ENCODE peak calls at places on chromosomes 2 and 18, in four cellular contexts. I is tibial artery, B is nephron progenitor cell, F is fibroblast of mammary gland. O is an unnamed sample.

GRCh38 chr2:27807476-27807875 is 36.0 kb downstream of the MRPL33 start:
- DNase-seq in I (no peak), B (peak), F (peak), O (no peak)

GRCh38 chr2:240431663-240432424 is 3.6 kb upstream of the GPC1 start:
- DNase-seq in F (no peak), I (no peak), B (peak), O (peak)

GRCh38 chr2:227473019-227473461 is 1.1 kb downstream of the AGFG1 start:
- DNase-seq in B (no peak), I (no peak), F (peak), O (no peak)

GRCh38 chr2:170161516-170162260 is 16.3 kb upstream of the MYO3B start:
- DNase-seq in I (no peak), B (no peak), F (peak), O (no peak)

GRCh38 chr18:9401166-9401565 is 66.6 kb downstream of the TWSG1 start:
- DNase-seq in B (no peak), F (no peak), I (no peak), O (no peak)

GRCh38 chr2:38635139-38635538 is 30.8 kb upstream of the GALM start:
- DNase-seq in I (no peak), B (no peak), F (no peak), O (no peak)

GRCh38 chr2:202965810-202966454 is 48.7 kb upstream of the NBEAL1 start:
- DNase-seq in F (peak), I (no peak), B (no peak), O (no peak)

GRCh38 chr2:217890445-217890844 is 112.3 kb downstream of the TNS1 start:
- DNase-seq in B (peak), F (peak), I (peak), O (no peak)

GRCh38 chr2:189412330-189412953 is 28.8 kb upstream of the WDR75 start:
- DNase-seq in I (no peak), B (peak), F (peak), O (no peak)

GRCh38 chr2:224263571-224264043 is 138.3 kb downstream of the FAM124B start:
- DNase-seq in I (no peak), B (no peak), F (peak), O (no peak)

GRCh38 chr2:84970266-84970955 is 550 bp upstream of the KCMF1 start:
- DNase-seq in I (peak), F (no peak), B (peak), O (peak)
- TF ChIP-seq CTCF in I (no peak), F (no peak), B (no peak), O (no peak)

DNA sequence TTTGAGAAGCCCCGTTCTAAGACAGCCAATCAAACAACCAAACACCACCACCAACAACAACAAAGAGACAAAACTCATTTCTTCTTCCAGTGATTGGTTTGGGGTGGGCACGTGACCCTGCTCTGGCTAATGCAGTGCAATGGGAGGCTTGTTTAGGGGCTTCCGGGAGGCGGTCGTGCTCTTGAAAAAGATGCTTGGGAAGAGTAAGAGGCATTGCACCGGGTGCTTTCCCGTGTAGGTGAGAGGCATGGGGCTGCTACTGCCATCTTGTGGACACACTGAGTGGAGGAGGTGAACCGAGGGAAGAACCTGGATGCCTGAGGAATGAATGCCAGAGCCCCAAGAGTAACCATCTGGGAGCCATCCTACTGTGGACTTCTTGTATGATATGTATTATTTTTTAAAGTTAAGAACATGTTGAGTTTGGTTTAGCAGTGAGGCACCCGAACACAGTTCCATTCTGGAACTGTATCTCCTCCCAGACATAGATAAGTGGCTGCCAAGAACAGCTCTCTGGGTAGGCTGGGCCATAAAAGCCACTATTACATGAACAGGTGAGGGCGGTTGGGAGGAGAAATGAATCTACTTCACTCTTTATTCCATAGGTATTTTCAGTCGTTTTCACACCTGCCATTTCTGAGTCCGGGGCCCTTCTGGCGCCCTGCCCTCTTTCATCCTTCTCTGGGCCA is 19.1 kb upstream of the ARHGAP25 start:
- DNase-seq in I (peak), B (peak), F (peak), O (no peak)
- TF ChIP-seq CTCF in I (peak), B (peak), F (peak), O (peak)

GRCh38 chr2:197324801-197325200 is 14.2 kb upstream of the ANKRD44 start:
- DNase-seq in I (no peak), B (no peak), F (no peak), O (no peak)

GRCh38 chr2:197322729-197323720 is 12.4 kb upstream of the ANKRD44 start:
- DNase-seq in B (no peak), I (no peak), F (no peak), O (no peak)

GRCh38 chr2:197327073-197327775 is 16.6 kb upstream of the ANKRD44 start:
- DNase-seq in B (no peak), F (no peak), I (no peak), O (no peak)

GRCh38 chr2:197327776-197328169 is 17.2 kb upstream of the ANKRD44 start:
- DNase-seq in B (no peak), I (no peak), F (no peak), O (no peak)

DNA sequence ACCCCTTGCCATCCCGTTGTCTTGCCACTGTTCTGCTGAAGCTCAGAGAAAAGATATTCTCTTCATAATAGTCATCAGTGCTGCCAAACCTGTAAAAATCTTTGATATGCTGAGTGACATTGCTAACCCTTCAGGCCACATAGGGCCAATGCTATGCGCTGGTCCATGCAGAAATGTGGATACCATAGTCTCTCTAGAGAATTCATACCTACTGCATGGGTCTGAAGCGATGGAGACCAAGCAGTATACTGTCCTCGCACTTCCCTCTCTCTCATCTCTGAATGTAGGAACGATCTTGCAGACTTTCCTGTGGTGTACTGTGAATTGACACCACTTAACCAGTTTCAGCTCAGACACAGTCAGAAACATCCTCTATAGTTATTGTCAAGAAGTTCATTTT is 17.9 kb upstream of the ANKRD44 start:
- DNase-seq in F (no peak), B (no peak), I (no peak), O (no peak)
- TF ChIP-seq CTCF in F (no peak), B (no peak), I (no peak), O (no peak)

DNA sequence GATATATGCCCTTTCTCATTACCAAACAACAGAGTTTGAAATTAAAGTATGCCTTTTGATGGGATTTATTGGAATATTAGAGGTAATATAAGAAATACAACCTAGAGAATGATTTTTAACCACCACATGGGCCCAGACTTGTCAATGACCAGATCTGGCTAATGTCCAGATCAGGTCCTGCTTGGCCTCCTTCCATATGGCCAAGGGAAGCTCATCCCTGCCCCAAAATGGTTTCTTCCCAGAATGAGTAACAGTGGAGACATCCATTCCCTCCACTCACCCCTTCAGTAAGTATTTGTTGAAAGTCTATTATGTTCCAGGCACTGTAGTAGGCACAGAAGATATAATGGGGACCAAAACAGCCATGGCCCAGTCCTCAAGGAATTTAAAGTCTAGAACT is 54.9 kb downstream of the ANTXR1 start:
- DNase-seq in I (no peak), B (no peak), F (no peak), O (no peak)
- TF ChIP-seq CTCF in I (no peak), B (no peak), F (no peak), O (no peak)

GRCh38 chr2:85826990-85827878 is 61.6 kb downstream of the ST3GAL5 start:
- DNase-seq in B (peak), I (peak), F (peak), O (peak)
- TF ChIP-seq CTCF in B (peak), I (peak), F (peak), O (peak)

DNA sequence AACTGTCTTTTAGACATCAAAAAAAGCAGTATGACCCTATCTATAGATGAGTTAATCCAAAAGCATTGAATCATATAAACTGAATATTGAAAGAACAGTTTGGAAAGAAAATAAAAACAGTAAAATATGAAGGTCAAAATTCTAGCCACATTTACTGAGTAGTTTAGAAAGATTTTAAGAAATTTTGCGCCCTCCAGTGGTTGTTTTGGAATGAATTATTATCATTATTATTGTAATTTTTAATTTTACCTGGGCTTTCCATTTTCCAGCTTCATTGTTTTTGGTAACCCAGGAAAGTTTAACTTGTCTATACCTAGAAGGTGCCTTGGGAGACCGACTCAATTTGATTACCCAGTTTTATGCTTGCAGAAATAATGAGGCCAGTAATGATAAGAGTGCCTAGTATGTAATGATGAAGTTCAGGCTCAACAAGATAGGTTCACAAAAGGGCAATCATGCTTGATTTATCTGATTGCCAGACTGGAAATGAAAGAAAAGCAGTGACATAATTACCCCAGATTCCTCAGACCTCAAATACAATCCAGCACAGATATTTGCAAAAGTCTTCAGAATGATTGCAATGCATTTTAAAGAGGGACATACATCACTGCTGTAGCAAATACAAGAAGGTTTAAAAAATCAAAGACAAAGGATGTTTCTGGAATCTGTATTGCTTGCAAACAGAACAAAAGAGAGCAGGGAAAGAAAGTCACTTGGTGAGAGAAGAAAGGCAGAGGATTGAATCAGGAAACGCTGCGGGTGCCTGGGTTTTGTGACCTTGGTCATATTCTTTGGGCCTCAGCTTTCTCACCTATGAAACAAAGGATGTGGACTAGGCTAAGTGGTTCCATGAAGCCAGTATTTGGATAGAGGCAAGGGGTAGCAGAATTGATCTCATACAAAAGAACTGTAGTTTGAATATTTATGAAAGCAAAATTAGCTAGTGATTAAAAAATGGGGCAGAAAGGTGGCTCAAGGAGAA is 153.8 kb downstream of the MAP2 start:
- DNase-seq in F (peak), B (no peak), I (no peak), O (no peak)
- TF ChIP-seq CTCF in F (peak), B (peak), I (peak), O (peak)

GRCh38 chr2:135799738-135800137 is 37.2 kb downstream of the LCT start:
- DNase-seq in I (no peak), B (no peak), F (no peak), O (no peak)

GRCh38 chr2:135797497-135798274 is 39.3 kb downstream of the LCT start:
- DNase-seq in I (peak), B (peak), F (peak), O (no peak)

GRCh38 chr2:135800513-135801460 is 36.2 kb downstream of the LCT start:
- DNase-seq in I (no peak), F (no peak), B (no peak), O (no peak)

GRCh38 chr2:135798275-135798705 is 38.7 kb downstream of the LCT start:
- DNase-seq in I (no peak), B (no peak), F (no peak), O (no peak)

DNA sequence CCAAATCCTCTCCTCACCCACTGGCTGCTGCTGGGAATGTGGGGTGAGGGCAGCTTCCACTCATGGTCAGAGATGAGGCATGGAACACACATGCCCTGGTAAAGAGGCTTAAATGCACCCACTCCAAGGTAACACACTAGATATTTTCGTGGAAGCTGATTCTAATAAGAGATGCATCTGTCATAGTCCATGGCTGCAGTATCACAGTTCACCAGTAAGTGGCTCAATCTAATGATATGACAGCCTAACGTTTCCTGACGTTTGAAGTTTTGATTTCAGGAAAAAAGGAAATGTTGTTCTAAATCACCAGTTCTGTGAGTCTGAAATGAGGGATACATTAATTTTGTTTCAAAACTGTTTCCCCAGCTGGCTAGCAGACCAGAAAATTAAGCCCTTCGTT is 38.2 kb downstream of the LCT start:
- DNase-seq in I (no peak), F (peak), B (no peak), O (no peak)
- TF ChIP-seq CTCF in I (no peak), F (peak), B (no peak), O (peak)

GRCh38 chr2:898319-898718 is 52.3 kb upstream of the SNTG2 start:
- DNase-seq in B (no peak), I (no peak), F (no peak), O (no peak)
- TF ChIP-seq CTCF in B (peak), I (no peak), F (no peak), O (peak)

DNA sequence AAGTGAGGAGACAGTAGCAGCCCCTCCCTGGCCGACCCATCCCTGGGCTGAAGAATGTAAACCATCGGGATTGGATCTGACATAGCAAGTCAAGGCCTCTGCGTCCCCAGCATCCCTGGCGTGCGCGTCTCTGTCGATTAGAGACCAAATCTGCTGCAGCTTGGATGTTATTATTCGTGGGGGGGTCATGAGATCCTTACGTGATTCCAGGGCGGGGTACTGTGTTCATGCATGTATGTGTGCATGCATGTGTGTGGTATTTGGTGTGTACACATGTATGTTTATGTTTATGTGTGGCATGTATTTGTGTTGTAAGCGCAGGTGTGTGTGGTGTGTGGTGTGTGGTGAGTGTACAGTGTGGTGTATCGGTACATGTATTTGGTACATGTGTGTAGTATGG is 741.8 kb upstream of the SALL3 start:
- DNase-seq in B (no peak), F (no peak), I (no peak), O (no peak)
- TF ChIP-seq CTCF in B (no peak), F (no peak), I (no peak), O (no peak)